ENCODE peak calls at places on chromosomes 5 and 9, in ten cellular contexts. T is colonic mucosa, O is psoas muscle, I is esophagus squamous epithelium, Z is transverse colon, K is tibial nerve, Q is neural progenitor cell, S is tibial artery, Y is Caco-2, E is upper lobe of right lung. G is an unnamed sample.

GRCh38 chr5:132501961-132502931 is 11.7 kb upstream of the IRF1 start:
- DNase-seq in Z (peak; percentile 53), Q (no peak), Y (no peak), O (no peak), T (peak; percentile 58), S (peak; percentile 63), K (no peak), E (no peak), I (no peak), G (no peak)

GRCh38 chr5:34524123-34524522 is 132.0 kb upstream of the RAI14 start:
- DNase-seq in O (no peak), T (no peak), E (no peak), I (no peak), Y (no peak), Q (no peak), Z (no peak), S (no peak), K (no peak), G (no peak)

GRCh38 chr5:25345240-25345771 is 700.5 kb upstream of the CDH10 start:
- DNase-seq in S (no peak), O (no peak), T (no peak), Z (no peak), I (no peak), Y (no peak), K (no peak), E (no peak), Q (no peak), G (peak; percentile 53)

GRCh38 chr5:115842089-115842881 is 550 bp downstream of the AP3S1 start:
- DNase-seq in S (no peak), Y (no peak), I (no peak), O (no peak), Z (no peak), K (peak; percentile 22), Q (peak; percentile 87), T (peak; percentile 32), E (no peak), G (peak; percentile 82)

GRCh38 chr5:73448451-73449136 is at the start of gene FOXD1:
- DNase-seq in I (peak; percentile 10), Y (peak; percentile 82), Z (peak; percentile 58), S (peak; percentile 90), E (peak; percentile 69), K (peak; percentile 93), O (peak; percentile 84), T (peak; percentile 79), Q (peak; percentile 90), G (peak; percentile 85)

GRCh38 chr5:14871084-14871572 is 450 bp downstream of the ANKH start:
- DNase-seq in O (peak; percentile 37), E (peak; percentile 75), I (no peak), K (no peak), S (peak; percentile 73), Z (peak; percentile 41), Y (no peak), Q (peak; percentile 30), T (peak; percentile 54), G (peak; percentile 23)

GRCh38 chr9:104780796-104781395 is 17.0 kb downstream of the NIPSNAP3B start:
- DNase-seq in Y (no peak), Q (no peak), Z (no peak), E (no peak), K (no peak), S (no peak), O (no peak), T (no peak), I (no peak), G (no peak)

GRCh38 chr5:169300468-169301385 is at the start of gene SLIT3:
- DNase-seq in T (peak; percentile 48), E (peak; percentile 69), Q (peak; percentile 93), K (peak; percentile 40), I (no peak), Y (no peak), Z (peak; percentile 50), O (peak; percentile 65), S (peak; percentile 92), G (peak; percentile 83)

GRCh38 chr5:111163000-111163399 is 61.2 kb upstream of the CAMK4 start:
- DNase-seq in Q (no peak), O (no peak), K (no peak), T (no peak), E (no peak), I (no peak), Y (no peak), S (no peak), Z (no peak), G (no peak)

GRCh38 chr5:57348376-57348775 is 134.2 kb downstream of the ACTBL2 start:
- DNase-seq in S (no peak), I (no peak), Q (no peak), K (no peak), O (no peak), T (no peak), E (no peak), Y (no peak), Z (no peak), G (no peak)

GRCh38 chr5:135944967-135945560 is 9.7 kb downstream of the LECT2 start:
- DNase-seq in T (peak; percentile 69), Y (peak; percentile 60), E (no peak), I (no peak), K (peak; percentile 85), Z (peak; percentile 45), Q (peak; percentile 87), O (no peak), S (no peak), G (peak; percentile 65)

GRCh38 chr9:88998911-88999310 is 7.6 kb downstream of the S1PR3 start:
- DNase-seq in K (no peak), S (peak; percentile 97), Z (no peak), O (peak; percentile 72), Q (no peak), I (no peak), Y (no peak), E (no peak), T (peak; percentile 43), G (no peak)

GRCh38 chr5:173496129-173496882 is 120.1 kb downstream of the BOD1 start:
- DNase-seq in T (no peak), Y (no peak), K (no peak), Z (no peak), I (no peak), S (peak; percentile 73), E (no peak), Q (no peak), O (no peak), G (no peak)

GRCh38 chr5:173988554-173989431 is at the start of gene C5orf47:
- DNase-seq in Q (no peak), S (no peak), Z (no peak), O (no peak), I (no peak), Y (no peak), K (no peak), E (no peak), T (no peak), G (no peak)

GRCh38 chr9:25350011-25350410 is 328.2 kb downstream of the TUSC1 start:
- DNase-seq in T (no peak), E (no peak), Q (no peak), Z (no peak), O (no peak), Y (no peak), I (no peak), K (no peak), S (no peak), G (peak; percentile 57)

DNA sequence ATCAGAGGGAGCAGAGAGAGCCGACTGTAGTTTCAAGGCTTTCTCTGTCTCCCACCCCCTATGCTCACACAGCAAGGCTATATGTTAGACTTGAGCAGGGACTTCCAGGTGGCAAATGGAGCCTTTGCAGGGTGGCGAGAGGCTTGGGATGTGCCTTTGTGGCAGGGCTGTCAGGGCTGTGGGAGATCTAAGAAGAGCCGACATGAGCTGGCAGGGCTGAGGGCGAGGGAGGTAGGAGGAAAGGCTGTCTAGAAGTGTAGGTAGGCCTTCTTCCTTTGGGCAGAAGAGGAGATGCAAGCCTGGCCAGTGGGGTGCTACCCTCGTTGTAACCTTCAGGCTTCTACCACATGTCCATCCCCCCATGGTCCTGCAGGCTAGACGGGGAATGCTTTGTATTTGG is 15.1 kb downstream of the CXXC5 start:
- DNase-seq in E (no peak), I (no peak), Q (no peak), Z (no peak), O (no peak), T (no peak), Y (no peak), S (no peak), K (no peak), G (no peak)
- H3K4me1 ChIP-seq in E (peaks cover 76% of the 10 kb centered on the region), I (peaks cover 52% of the 10 kb centered on the region), Q (peaks cover 34% of the 10 kb centered on the region), Z (peaks cover 40% of the 10 kb centered on the region), O (peaks cover 97% of the 10 kb centered on the region), T (peaks cover 14% of the 10 kb centered on the region), Y (peaks cover 17% of the 10 kb centered on the region), S (peaks cover 99% of the 10 kb centered on the region), K (peaks cover 95% of the 10 kb centered on the region), G (peaks cover 6% of the 10 kb centered on the region)

GRCh38 chr5:138372225-138372624 is 19.7 kb downstream of the KDM3B start:
- DNase-seq in Q (no peak), K (no peak), Y (no peak), I (no peak), S (no peak), O (no peak), Z (no peak), E (no peak), T (no peak), G (no peak)
- H3K36me3 ChIP-seq in Q (peaks cover 4% of the 10 kb centered on the region), K (peaks cover 3% of the 10 kb centered on the region), Y (no peaks in the 10 kb centered on the region), I (peaks cover 50% of the 10 kb centered on the region), S (peaks cover 44% of the 10 kb centered on the region), O (peaks cover 48% of the 10 kb centered on the region), Z (no peaks in the 10 kb centered on the region), E (peaks cover 44% of the 10 kb centered on the region), T (no peaks in the 10 kb centered on the region), G (peaks cover 28% of the 10 kb centered on the region)

DNA sequence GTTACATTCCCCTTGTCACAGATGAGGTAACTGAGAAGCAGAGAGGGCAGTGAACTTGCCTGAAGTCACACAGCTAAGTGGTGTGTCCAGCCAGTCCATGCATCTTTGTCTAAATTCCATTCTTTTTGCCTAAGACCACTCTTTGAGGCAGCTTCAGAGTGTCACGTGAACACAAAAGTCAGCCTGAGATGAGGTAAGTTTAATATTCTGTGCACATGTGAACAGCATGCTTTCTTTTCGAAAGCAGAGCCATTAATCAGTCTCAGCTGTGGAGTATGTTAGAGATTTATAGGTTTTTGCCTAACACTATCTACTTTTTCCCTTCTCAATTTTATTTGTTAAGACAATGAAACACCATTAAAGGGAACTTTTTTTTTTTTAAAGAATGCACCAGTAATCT is 43.5 kb downstream of the SH3PXD2B start:
- DNase-seq in Z (no peak), Q (no peak), I (no peak), S (no peak), E (no peak), T (no peak), O (no peak), K (no peak), Y (no peak), G (no peak)
- H3K4me1 ChIP-seq in Z (peaks cover 24% of the 10 kb centered on the region), Q (no peaks in the 10 kb centered on the region), I (peaks cover 46% of the 10 kb centered on the region), S (peaks cover 51% of the 10 kb centered on the region), E (peaks cover 45% of the 10 kb centered on the region), T (no peaks in the 10 kb centered on the region), O (no peaks in the 10 kb centered on the region), K (peaks cover 32% of the 10 kb centered on the region), Y (no peaks in the 10 kb centered on the region), G (no peaks in the 10 kb centered on the region)

DNA sequence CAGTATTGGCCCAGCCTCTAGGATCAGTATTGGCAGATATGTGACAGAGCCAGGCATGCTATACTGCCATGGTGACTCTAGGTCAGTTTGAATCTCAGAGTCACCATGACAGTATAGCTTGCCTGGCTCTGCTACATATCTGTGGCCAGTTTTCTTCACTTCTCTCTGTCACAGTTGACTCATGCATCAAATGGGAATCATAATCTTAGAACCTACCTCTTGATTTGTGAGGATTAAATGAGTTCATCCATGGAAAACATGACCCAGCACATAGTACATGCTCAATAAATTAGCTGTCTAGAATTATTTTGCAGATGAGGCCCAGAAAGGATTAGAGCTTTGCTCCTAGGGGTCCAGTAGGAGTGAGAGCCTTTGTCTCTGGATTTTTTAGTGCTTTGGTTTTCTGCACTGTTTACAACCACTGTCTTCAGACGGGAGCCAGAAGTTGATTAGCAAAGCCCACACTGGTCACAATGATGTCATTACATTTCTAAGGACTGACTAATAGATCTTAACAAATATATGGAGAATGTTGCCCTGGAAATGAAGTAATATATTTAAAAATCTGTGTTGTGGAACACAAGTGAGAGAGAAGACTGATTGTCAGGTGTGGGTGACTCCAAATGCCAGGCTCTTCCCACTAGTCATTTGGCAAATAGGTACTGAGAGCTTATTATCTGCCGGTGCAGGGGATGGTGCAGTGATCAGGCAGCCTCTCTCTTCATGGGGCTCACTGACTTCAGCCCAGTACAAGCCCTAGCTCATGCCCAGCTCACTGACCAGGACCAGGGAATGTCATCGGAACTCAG is 76.0 kb downstream of the COL15A1 start:
- DNase-seq in I (no peak), K (no peak), T (no peak), Z (no peak), Y (no peak), S (no peak), O (no peak), E (no peak), Q (no peak), G (no peak)
- H3K36me3 ChIP-seq in I (peaks cover 44% of the 10 kb centered on the region), K (no peaks in the 10 kb centered on the region), T (no peaks in the 10 kb centered on the region), Z (no peaks in the 10 kb centered on the region), Y (no peaks in the 10 kb centered on the region), S (peaks cover 35% of the 10 kb centered on the region), O (peaks cover 4% of the 10 kb centered on the region), E (no peaks in the 10 kb centered on the region), Q (no peaks in the 10 kb centered on the region), G (no peaks in the 10 kb centered on the region)